ENCODE peak calls at places on chromosomes 11 and 22, in nine cellular contexts. B, P, X, G, O, V, K, S and M are unnamed samples.
A peak's percentile ranks its signal among the peaks of the same experiment; 100 is the strongest.

GRCh38 chr22:41301085-41302015 is at the start of gene ZC3H7B:
- DNase-seq in B (peak; percentile 74), P (peak; percentile 77), X (peak; percentile 90), G (no peak), O (peak; percentile 83), V (peak; percentile 88), K (peak; percentile 96), S (peak; percentile 63), M (peak; percentile 36)

GRCh38 chr11:33829430-33830141 is 55.3 kb upstream of the FBXO3 start:
- DNase-seq in B (peak; percentile 72), P (peak; percentile 35), X (peak; percentile 78), G (peak; percentile 38), O (peak; percentile 72), V (peak; percentile 65), K (no peak), S (peak; percentile 32), M (peak; percentile 59)

GRCh38 chr11:94067010-94067409 is 45.9 kb downstream of the HEPHL1 start:
- DNase-seq in B (no peak), P (no peak), X (no peak), G (no peak), O (peak; percentile 26), V (no peak), K (no peak), S (no peak), M (no peak)

GRCh38 chr11:64135711-64136110 is 30.2 kb downstream of the MACROD1 start:
- DNase-seq in B (no peak), P (no peak), X (no peak), G (no peak), O (no peak), V (no peak), K (no peak), S (no peak), M (no peak)

GRCh38 chr11:86617502-86617901 is 54.9 kb downstream of the ME3 start:
- DNase-seq in B (peak; percentile 43), P (no peak), X (no peak), G (no peak), O (no peak), V (no peak), K (no peak), S (no peak), M (peak; percentile 72)

GRCh38 chr11:72352859-72353551 is 81.3 kb downstream of the CLPB start:
- DNase-seq in B (peak; percentile 81), P (no peak), X (peak; percentile 51), G (peak; percentile 59), O (peak; percentile 72), V (peak; percentile 46), K (no peak), S (no peak), M (peak; percentile 49)

GRCh38 chr11:73645972-73646631 is at the start of gene PLEKHB1:
- DNase-seq in B (no peak), P (no peak), X (no peak), G (no peak), O (no peak), V (no peak), K (no peak), S (no peak), M (no peak)

GRCh38 chr11:68010058-68011041 is at the start of gene ALDH3B1:
- DNase-seq in B (peak; percentile 91), P (peak; percentile 82), X (peak; percentile 52), G (peak; percentile 35), O (peak; percentile 93), V (peak; percentile 90), K (peak; percentile 93), S (peak; percentile 85), M (no peak)

GRCh38 chr22:35611891-35612576 is 5.1 kb downstream of the MB start:
- DNase-seq in B (no peak), P (no peak), X (no peak), G (no peak), O (peak; percentile 49), V (no peak), K (no peak), S (peak; percentile 58), M (no peak)

GRCh38 chr11:69814411-69814810 is 4.8 kb downstream of the FGF3 start:
- DNase-seq in B (no peak), P (no peak), X (no peak), G (no peak), O (no peak), V (no peak), K (no peak), S (no peak), M (no peak)

GRCh38 chr11:45794169-45794568 is 10.8 kb upstream of the SLC35C1 start:
- DNase-seq in B (no peak), P (no peak), X (no peak), G (no peak), O (no peak), V (no peak), K (peak; percentile 23), S (no peak), M (no peak)

GRCh38 chr11:65958306-65958705 is 3.2 kb upstream of the SART1 start:
- DNase-seq in B (no peak), P (no peak), X (no peak), G (no peak), O (no peak), V (no peak), K (no peak), S (no peak), M (no peak)

GRCh38 chr11:76102772-76103171 is 103.5 kb downstream of the WNT11 start:
- DNase-seq in B (no peak), P (peak; percentile 12), X (no peak), G (no peak), O (peak; percentile 35), V (no peak), K (no peak), S (no peak), M (no peak)

GRCh38 chr11:88377151-88377550 is 39.6 kb upstream of the CTSC start:
- DNase-seq in B (no peak), P (no peak), X (no peak), G (no peak), O (peak; percentile 26), V (no peak), K (no peak), S (no peak), M (no peak)

GRCh38 chr22:43308451-43309235 is 34.5 kb downstream of the SCUBE1 start:
- DNase-seq in B (no peak), P (no peak), X (no peak), G (no peak), O (no peak), V (no peak), K (no peak), S (no peak), M (no peak)

GRCh38 chr11:64874841-64875240 is 3.6 kb downstream of the EHD1 start:
- DNase-seq in B (no peak), P (no peak), X (no peak), G (no peak), O (no peak), V (no peak), K (peak; percentile 77), S (no peak), M (no peak)

GRCh38 chr11:30585067-30585891 is 874 bp downstream of the MPPED2 start:
- DNase-seq in B (no peak), P (no peak), X (peak; percentile 79), G (no peak), O (no peak), V (no peak), K (peak; percentile 64), S (peak; percentile 32), M (no peak)

GRCh38 chr22:35379146-35379993 is 1.5 kb upstream of the HMOX1 start:
- DNase-seq in B (no peak), P (no peak), X (no peak), G (no peak), O (no peak), V (peak; percentile 92), K (no peak), S (no peak), M (no peak)

GRCh38 chr11:105821781-105822180 is 200.3 kb downstream of the MSANTD4 start:
- DNase-seq in B (no peak), P (no peak), X (no peak), G (no peak), O (no peak), V (no peak), K (no peak), S (no peak), M (no peak)

GRCh38 chr11:78164471-78164870 is 24.0 kb downstream of the KCTD21 start:
- DNase-seq in B (no peak), P (no peak), X (no peak), G (no peak), O (no peak), V (no peak), K (no peak), S (no peak), M (no peak)
- TF ChIP-seq CTCF in B (no peak), P (no peak), X (no peak), G (no peak), O (no peak), V (no peak), K (no peak), S (no peak), M (no peak)

GRCh38 chr22:23256986-23257888 is 76.9 kb downstream of the BCR start:
- DNase-seq in B (peak; percentile 68), P (peak; percentile 74), X (no peak), G (peak; percentile 46), O (peak; percentile 69), V (no peak), K (no peak), S (peak; percentile 46), M (no peak)
- H3K4me3 ChIP-seq in B (no peak overlapping the region), P (no peak overlapping the region), X (no peak overlapping the region), G (no peak overlapping the region), O (no peak overlapping the region), V (no peak overlapping the region), K (no peak overlapping the region), S (no peak overlapping the region), M (no peak overlapping the region)

DNA sequence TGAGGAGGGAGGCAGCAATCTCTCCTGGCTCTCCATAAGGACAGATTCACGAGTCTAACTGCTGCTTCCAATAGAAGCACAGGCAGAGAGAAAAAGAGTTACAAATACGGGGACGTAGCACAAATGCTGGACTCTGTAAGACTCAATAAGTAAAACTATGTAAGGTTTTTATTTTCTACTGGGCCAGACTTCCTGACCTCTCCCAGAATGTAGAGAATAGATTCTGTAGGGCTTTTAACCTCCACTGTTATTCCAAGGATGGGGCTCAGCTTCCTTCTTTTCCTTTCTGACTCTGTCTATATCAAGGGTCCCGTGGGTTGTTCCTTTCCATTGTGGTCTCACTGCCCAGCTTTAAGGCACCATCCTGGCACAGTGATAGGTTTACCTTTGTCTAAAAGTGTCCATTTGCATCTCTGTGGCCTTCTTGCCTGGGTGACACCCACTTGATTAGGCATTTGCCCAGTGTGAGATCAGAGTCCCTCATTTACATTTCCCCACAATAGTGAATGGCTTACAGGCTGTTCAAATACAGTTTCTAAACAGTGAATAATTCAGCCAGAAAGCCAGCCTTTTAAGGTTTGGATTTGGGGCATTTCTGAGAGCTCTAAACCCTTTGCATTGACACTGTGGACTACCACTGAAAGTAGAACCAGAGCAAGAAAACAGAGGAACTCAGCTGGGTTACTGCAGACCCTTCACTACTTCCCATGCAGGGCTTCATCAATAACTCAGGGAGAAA is 92.9 kb downstream of the RASSF10 start:
- DNase-seq in B (no peak), P (no peak), X (no peak), G (no peak), O (no peak), V (no peak), K (no peak), S (no peak), M (no peak)
- TF ChIP-seq CTCF in B (no peak), P (no peak), X (no peak), G (no peak), O (no peak), V (no peak), K (no peak), S (no peak), M (no peak)

DNA sequence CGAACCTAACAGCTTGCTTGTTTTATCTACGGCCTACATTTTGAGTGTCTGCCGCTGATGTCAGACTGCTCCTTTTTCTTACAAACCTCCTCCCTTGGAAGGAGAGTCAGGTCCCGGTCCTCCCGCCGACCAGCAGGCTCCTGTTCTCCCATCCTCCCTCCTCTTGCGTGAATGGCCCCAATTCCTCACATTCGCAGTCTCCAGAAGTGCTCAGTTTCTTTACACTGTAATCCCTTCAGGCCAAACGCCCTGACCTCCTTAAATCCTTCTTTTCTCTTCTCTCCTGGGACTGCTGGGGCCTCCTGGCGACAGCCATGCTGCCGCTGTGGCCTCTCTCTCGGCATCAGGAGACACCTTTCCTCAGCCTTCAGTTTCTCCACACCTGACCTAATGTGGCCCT is 82.6 kb upstream of the CSNK2A3 start:
- DNase-seq in B (no peak), P (no peak), X (no peak), G (no peak), O (no peak), V (no peak), K (no peak), S (no peak), M (no peak)
- H3K4me3 ChIP-seq in B (no peak overlapping the region), P (no peak overlapping the region), X (no peak overlapping the region), G (no peak overlapping the region), O (no peak overlapping the region), V (no peak overlapping the region), K (no peak overlapping the region), S (no peak overlapping the region), M (no peak overlapping the region)